ENCODE peak calls at places on chromosomes 3 and 15, in eight cellular contexts. A, P, T, V, O, W, Z and M are unnamed samples. For H3K9me3, the result is how much of the 10 kb centered on the place peaks cover.

GRCh38 chr3:133283958-133284807 is 115.7 kb upstream of the BFSP2 start:
- DNase-seq in W (peak), O (no peak), V (peak), P (no peak), A (no peak), T (peak), Z (peak), M (no peak)

GRCh38 chr15:58361291-58361759 is 70.5 kb upstream of the LIPC start:
- DNase-seq in P (peak), A (peak), V (no peak), O (no peak), W (peak), Z (no peak), T (no peak), M (peak)

GRCh38 chr15:63983071-63983711 is 63.1 kb downstream of the DAPK2 start:
- DNase-seq in O (peak), A (no peak), P (no peak), W (no peak), T (peak), Z (peak), V (no peak), M (no peak)

GRCh38 chr3:108891833-108892232 is 61.8 kb downstream of the GUCA1C start:
- DNase-seq in Z (no peak), W (no peak), P (no peak), A (no peak), T (no peak), O (no peak), V (no peak), M (no peak)

GRCh38 chr3:131543714-131544113 is 40.9 kb upstream of the MRPL3 start:
- DNase-seq in W (peak), Z (no peak), P (peak), A (peak), T (no peak), V (no peak), O (peak), M (no peak)

GRCh38 chr15:35376701-35377100 is 169.3 kb downstream of the DPH6 start:
- DNase-seq in T (no peak), W (no peak), O (no peak), P (no peak), Z (no peak), V (no peak), A (peak), M (no peak)

GRCh38 chr3:153099131-153099530 is 62.9 kb upstream of the RAP2B start:
- DNase-seq in Z (no peak), W (no peak), A (no peak), T (no peak), V (no peak), P (no peak), O (peak), M (no peak)

GRCh38 chr15:84604804-84605203 is 4.0 kb downstream of the ZSCAN2 start:
- DNase-seq in W (no peak), Z (no peak), A (no peak), P (peak), V (no peak), T (no peak), O (no peak), M (no peak)

GRCh38 chr3:185793381-185793780 is 31.5 kb downstream of the IGF2BP2 start:
- DNase-seq in A (no peak), W (no peak), O (no peak), V (no peak), P (no peak), T (no peak), Z (no peak), M (no peak)

GRCh38 chr3:134428396-134428795 is 54.1 kb upstream of the AMOTL2 start:
- DNase-seq in V (no peak), W (peak), Z (no peak), O (no peak), T (no peak), P (no peak), A (peak), M (no peak)

GRCh38 chr3:134426660-134427181 is 52.5 kb upstream of the AMOTL2 start:
- DNase-seq in A (peak), W (peak), V (no peak), T (no peak), Z (no peak), P (no peak), O (no peak), M (no peak)

GRCh38 chr3:134423153-134423552 is 48.9 kb upstream of the AMOTL2 start:
- DNase-seq in P (peak), Z (no peak), T (peak), W (peak), O (no peak), V (no peak), A (peak), M (no peak)

GRCh38 chr3:134427400-134428111 is 53.3 kb upstream of the AMOTL2 start:
- DNase-seq in Z (no peak), W (peak), P (peak), V (no peak), A (peak), O (no peak), T (no peak), M (no peak)

GRCh38 chr3:134425943-134426342 is 51.7 kb upstream of the AMOTL2 start:
- DNase-seq in V (no peak), Z (no peak), T (no peak), A (no peak), P (no peak), O (no peak), W (no peak), M (no peak)
- H3K9ac ChIP-seq in V (no peak), Z (no peak), T (no peak), A (no peak), P (no peak), O (no peak), W (peak), M (no peak)

DNA sequence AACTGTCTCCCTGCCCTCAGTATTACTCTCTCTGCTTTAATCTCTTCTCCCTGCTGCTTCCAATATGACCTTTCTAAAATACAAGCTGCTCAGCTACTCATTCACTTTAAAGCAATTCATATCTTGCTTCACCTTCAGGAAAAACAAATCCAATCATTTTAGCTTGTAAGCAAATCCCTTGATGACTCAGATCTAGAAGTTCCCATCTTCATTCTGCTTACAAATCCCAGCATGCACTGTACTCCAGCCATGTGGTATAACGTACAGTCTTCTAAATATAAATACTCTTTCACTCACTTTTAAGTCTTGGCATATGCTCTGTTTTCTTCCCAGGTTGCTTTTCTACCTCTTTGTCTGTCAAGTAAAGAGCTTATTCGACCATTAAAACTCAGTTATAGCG is 1009.1 kb upstream of the SEMA6D start:
- DNase-seq in W (no peak), T (no peak), P (no peak), A (peak), Z (no peak), O (no peak), V (no peak), M (no peak)
- H3K9me3 ChIP-seq in W (under half), T (under half), P (under half), A (under half), Z (under half), O (under half), V (under half), M (under half)

GRCh38 chr15:99630607-99631131 is 64.9 kb downstream of the MEF2A start:
- DNase-seq in V (no peak), O (no peak), P (no peak), Z (no peak), T (no peak), A (no peak), W (no peak), M (no peak)
- H3K9ac ChIP-seq in V (no peak), O (no peak), P (no peak), Z (no peak), T (no peak), A (no peak), W (no peak), M (no peak)

GRCh38 chr15:45242289-45242688 is 9.7 kb upstream of the SLC28A2 start:
- DNase-seq in A (peak), P (no peak), V (no peak), T (peak), Z (peak), O (no peak), W (no peak), M (no peak)
- H3K9me3 ChIP-seq in A (under half), P (half or more), V (under half), T (under half), Z (under half), O (under half), W (under half), M (under half)

DNA sequence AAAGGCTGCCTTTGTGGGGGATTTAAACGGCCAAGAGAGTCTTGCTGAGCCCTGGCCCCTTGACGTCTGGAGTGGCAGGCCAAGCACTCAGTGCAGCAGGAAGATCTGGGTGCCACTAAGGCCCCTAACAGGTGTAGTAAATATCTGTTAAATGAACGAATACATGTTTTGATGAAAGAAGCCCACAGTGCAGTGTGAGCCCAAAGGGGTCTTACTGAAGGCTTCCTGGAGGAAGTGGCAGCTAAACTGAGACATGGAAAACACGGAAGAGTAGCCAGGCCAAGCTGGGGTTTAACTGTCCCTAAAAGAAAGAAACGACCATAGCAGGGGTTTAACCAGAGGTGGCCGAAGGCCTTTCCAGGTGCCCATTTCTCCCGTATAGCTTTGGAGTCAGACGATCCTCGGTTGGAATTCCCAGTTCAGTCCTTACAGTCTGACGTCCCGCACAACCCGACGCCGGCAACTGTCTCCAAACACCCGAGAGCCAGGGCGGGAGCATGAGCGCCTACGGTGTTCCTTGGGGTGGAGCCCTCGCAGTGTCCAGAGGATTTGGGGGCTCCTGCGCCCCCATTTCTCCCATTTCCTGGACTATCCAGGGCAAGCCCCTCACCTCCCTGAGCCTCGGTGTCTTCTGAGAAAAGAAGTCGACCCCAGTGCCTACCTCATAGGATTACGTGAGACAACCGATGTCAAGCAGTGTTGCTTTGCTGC is 910 bp upstream of the ABHD6 start:
- DNase-seq in P (peak), V (no peak), W (peak), A (no peak), Z (no peak), O (peak), T (peak), M (no peak)
- H3K9ac ChIP-seq in P (peak), V (peak), W (peak), A (no peak), Z (peak), O (peak), T (no peak), M (peak)

DNA sequence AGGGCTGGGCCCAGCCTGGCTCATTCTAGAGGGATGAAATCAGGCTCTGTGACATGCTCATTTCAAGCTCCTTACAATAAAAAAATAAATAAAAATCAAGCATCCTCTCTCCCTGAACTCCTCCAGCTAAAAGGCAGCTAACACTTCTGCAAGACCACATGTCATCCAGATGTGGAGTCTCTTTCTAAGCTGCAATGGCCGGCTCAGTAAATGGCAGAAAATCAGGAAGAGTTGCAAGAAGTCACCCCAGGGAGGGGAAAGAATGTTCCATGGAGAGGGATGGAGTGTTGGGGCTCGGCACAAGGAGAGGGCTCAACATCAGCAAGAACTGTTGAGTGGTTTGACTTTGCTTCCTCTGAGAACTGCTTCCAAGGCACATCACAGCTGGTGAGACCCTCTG is 689.1 kb downstream of the NTRK3 start:
- DNase-seq in O (no peak), V (no peak), T (no peak), Z (no peak), W (no peak), P (no peak), A (no peak), M (no peak)
- H3K9me3 ChIP-seq in O (under half), V (under half), T (under half), Z (under half), W (under half), P (under half), A (under half), M (under half)